ENCODE peak calls at places on chromosomes 2 and 18, in eight cellular contexts. One of them, this sample, is unnamed.

GRCh38 chr2:103121106-103121505 is 359.3 kb downstream of the TMEM182 start:
- DNase-seq in stimulated activated CD4-positive, alpha-beta T cell treated with anti-CD3 and anti-CD28 coated beads, Interleukin-4, amount 100 ng/mL, for 1 hour: no peak
- DNase-seq in T-cell: no peak
- DNase-seq in head of caudate nucleus: no peak
- DNase-seq in nephron progenitor cell: no peak
- DNase-seq in activated naive CD4-positive, alpha-beta T cell: no peak
- DNase-seq in NCI-H1694: no peak
- DNase-seq in activated effector memory CD4-positive, alpha-beta T cell treated with anti-CD3 and anti-CD28 coated beads, Interleukin-2, amount 50 U/mL, for 16 hours: no peak
- DNase-seq in this sample: no peak

GRCh38 chr18:12520442-12520992 is 112.8 kb downstream of the PRELID3A start:
- DNase-seq in activated effector memory CD4-positive, alpha-beta T cell treated with anti-CD3 and anti-CD28 coated beads, Interleukin-2, amount 50 U/mL, for 16 hours: no peak
- DNase-seq in head of caudate nucleus: no peak
- DNase-seq in T-cell: no peak
- DNase-seq in stimulated activated CD4-positive, alpha-beta T cell treated with anti-CD3 and anti-CD28 coated beads, Interleukin-4, amount 100 ng/mL, for 1 hour: no peak
- DNase-seq in NCI-H1694: peak
- DNase-seq in nephron progenitor cell: peak
- DNase-seq in activated naive CD4-positive, alpha-beta T cell: no peak
- DNase-seq in this sample: peak

GRCh38 chr2:189658281-189658680 is 3.0 kb upstream of the ASNSD1 start:
- DNase-seq in stimulated activated CD4-positive, alpha-beta T cell treated with anti-CD3 and anti-CD28 coated beads, Interleukin-4, amount 100 ng/mL, for 1 hour: no peak
- DNase-seq in activated effector memory CD4-positive, alpha-beta T cell treated with anti-CD3 and anti-CD28 coated beads, Interleukin-2, amount 50 U/mL, for 16 hours: no peak
- DNase-seq in nephron progenitor cell: no peak
- DNase-seq in T-cell: peak
- DNase-seq in activated naive CD4-positive, alpha-beta T cell: peak
- DNase-seq in head of caudate nucleus: no peak
- DNase-seq in NCI-H1694: no peak
- DNase-seq in this sample: no peak

GRCh38 chr2:124265641-124266040 is 240.6 kb downstream of the CNTNAP5 start:
- DNase-seq in head of caudate nucleus: no peak
- DNase-seq in T-cell: no peak
- DNase-seq in activated effector memory CD4-positive, alpha-beta T cell treated with anti-CD3 and anti-CD28 coated beads, Interleukin-2, amount 50 U/mL, for 16 hours: no peak
- DNase-seq in stimulated activated CD4-positive, alpha-beta T cell treated with anti-CD3 and anti-CD28 coated beads, Interleukin-4, amount 100 ng/mL, for 1 hour: no peak
- DNase-seq in activated naive CD4-positive, alpha-beta T cell: no peak
- DNase-seq in nephron progenitor cell: no peak
- DNase-seq in NCI-H1694: no peak
- DNase-seq in this sample: no peak

GRCh38 chr2:8827729-8828128 is 9.7 kb downstream of the KIDINS220 start:
- DNase-seq in NCI-H1694: no peak
- DNase-seq in T-cell: no peak
- DNase-seq in activated effector memory CD4-positive, alpha-beta T cell treated with anti-CD3 and anti-CD28 coated beads, Interleukin-2, amount 50 U/mL, for 16 hours: no peak
- DNase-seq in stimulated activated CD4-positive, alpha-beta T cell treated with anti-CD3 and anti-CD28 coated beads, Interleukin-4, amount 100 ng/mL, for 1 hour: no peak
- DNase-seq in activated naive CD4-positive, alpha-beta T cell: no peak
- DNase-seq in nephron progenitor cell: no peak
- DNase-seq in head of caudate nucleus: no peak
- DNase-seq in this sample: no peak

GRCh38 chr2:233209117-233209977 is 42.1 kb upstream of the ATG16L1 start:
- DNase-seq in T-cell: no peak
- DNase-seq in activated effector memory CD4-positive, alpha-beta T cell treated with anti-CD3 and anti-CD28 coated beads, Interleukin-2, amount 50 U/mL, for 16 hours: no peak
- DNase-seq in activated naive CD4-positive, alpha-beta T cell: no peak
- DNase-seq in nephron progenitor cell: no peak
- DNase-seq in NCI-H1694: no peak
- DNase-seq in stimulated activated CD4-positive, alpha-beta T cell treated with anti-CD3 and anti-CD28 coated beads, Interleukin-4, amount 100 ng/mL, for 1 hour: no peak
- DNase-seq in head of caudate nucleus: peak
- DNase-seq in this sample: no peak

GRCh38 chr18:69840445-69840844 is 107.2 kb downstream of the CD226 start:
- DNase-seq in head of caudate nucleus: no peak
- DNase-seq in activated naive CD4-positive, alpha-beta T cell: no peak
- DNase-seq in activated effector memory CD4-positive, alpha-beta T cell treated with anti-CD3 and anti-CD28 coated beads, Interleukin-2, amount 50 U/mL, for 16 hours: no peak
- DNase-seq in NCI-H1694: no peak
- DNase-seq in nephron progenitor cell: no peak
- DNase-seq in T-cell: no peak
- DNase-seq in stimulated activated CD4-positive, alpha-beta T cell treated with anti-CD3 and anti-CD28 coated beads, Interleukin-4, amount 100 ng/mL, for 1 hour: no peak
- DNase-seq in this sample: no peak

GRCh38 chr2:224449212-224450147 is 47.6 kb upstream of the FAM124B start:
- DNase-seq in nephron progenitor cell: no peak
- DNase-seq in head of caudate nucleus: no peak
- DNase-seq in NCI-H1694: peak
- DNase-seq in activated effector memory CD4-positive, alpha-beta T cell treated with anti-CD3 and anti-CD28 coated beads, Interleukin-2, amount 50 U/mL, for 16 hours: no peak
- DNase-seq in activated naive CD4-positive, alpha-beta T cell: no peak
- DNase-seq in stimulated activated CD4-positive, alpha-beta T cell treated with anti-CD3 and anti-CD28 coated beads, Interleukin-4, amount 100 ng/mL, for 1 hour: no peak
- DNase-seq in T-cell: no peak
- DNase-seq in this sample: no peak

GRCh38 chr18:75157851-75158250 is 51.1 kb downstream of the PTGR3 start:
- DNase-seq in activated naive CD4-positive, alpha-beta T cell: no peak
- DNase-seq in stimulated activated CD4-positive, alpha-beta T cell treated with anti-CD3 and anti-CD28 coated beads, Interleukin-4, amount 100 ng/mL, for 1 hour: no peak
- DNase-seq in nephron progenitor cell: no peak
- DNase-seq in T-cell: no peak
- DNase-seq in NCI-H1694: no peak
- DNase-seq in head of caudate nucleus: no peak
- DNase-seq in activated effector memory CD4-positive, alpha-beta T cell treated with anti-CD3 and anti-CD28 coated beads, Interleukin-2, amount 50 U/mL, for 16 hours: no peak
- DNase-seq in this sample: no peak

GRCh38 chr2:11622611-11623010 is 47.4 kb downstream of the NTSR2 start:
- DNase-seq in nephron progenitor cell: no peak
- DNase-seq in NCI-H1694: no peak
- DNase-seq in T-cell: no peak
- DNase-seq in activated naive CD4-positive, alpha-beta T cell: no peak
- DNase-seq in stimulated activated CD4-positive, alpha-beta T cell treated with anti-CD3 and anti-CD28 coated beads, Interleukin-4, amount 100 ng/mL, for 1 hour: no peak
- DNase-seq in head of caudate nucleus: no peak
- DNase-seq in activated effector memory CD4-positive, alpha-beta T cell treated with anti-CD3 and anti-CD28 coated beads, Interleukin-2, amount 50 U/mL, for 16 hours: no peak
- DNase-seq in this sample: no peak

GRCh38 chr2:206443735-206444527 is 599 bp downstream of the ADAM23 start:
- DNase-seq in head of caudate nucleus: peak
- DNase-seq in NCI-H1694: peak
- DNase-seq in T-cell: no peak
- DNase-seq in stimulated activated CD4-positive, alpha-beta T cell treated with anti-CD3 and anti-CD28 coated beads, Interleukin-4, amount 100 ng/mL, for 1 hour: peak
- DNase-seq in nephron progenitor cell: peak
- DNase-seq in activated effector memory CD4-positive, alpha-beta T cell treated with anti-CD3 and anti-CD28 coated beads, Interleukin-2, amount 50 U/mL, for 16 hours: peak
- DNase-seq in activated naive CD4-positive, alpha-beta T cell: no peak
- DNase-seq in this sample: no peak

GRCh38 chr18:8484951-8485350 is 124.3 kb upstream of the RAB12 start:
- DNase-seq in stimulated activated CD4-positive, alpha-beta T cell treated with anti-CD3 and anti-CD28 coated beads, Interleukin-4, amount 100 ng/mL, for 1 hour: no peak
- DNase-seq in NCI-H1694: no peak
- DNase-seq in head of caudate nucleus: no peak
- DNase-seq in T-cell: no peak
- DNase-seq in activated naive CD4-positive, alpha-beta T cell: no peak
- DNase-seq in activated effector memory CD4-positive, alpha-beta T cell treated with anti-CD3 and anti-CD28 coated beads, Interleukin-2, amount 50 U/mL, for 16 hours: no peak
- DNase-seq in nephron progenitor cell: no peak
- DNase-seq in this sample: no peak

GRCh38 chr2:71851094-71851755 is 296.4 kb downstream of the CYP26B1 start:
- DNase-seq in T-cell: no peak
- DNase-seq in activated naive CD4-positive, alpha-beta T cell: no peak
- DNase-seq in nephron progenitor cell: no peak
- DNase-seq in activated effector memory CD4-positive, alpha-beta T cell treated with anti-CD3 and anti-CD28 coated beads, Interleukin-2, amount 50 U/mL, for 16 hours: no peak
- DNase-seq in NCI-H1694: no peak
- DNase-seq in stimulated activated CD4-positive, alpha-beta T cell treated with anti-CD3 and anti-CD28 coated beads, Interleukin-4, amount 100 ng/mL, for 1 hour: no peak
- DNase-seq in head of caudate nucleus: no peak
- DNase-seq in this sample: no peak

GRCh38 chr18:7855051-7855450 is 287.9 kb downstream of the PTPRM start:
- DNase-seq in stimulated activated CD4-positive, alpha-beta T cell treated with anti-CD3 and anti-CD28 coated beads, Interleukin-4, amount 100 ng/mL, for 1 hour: no peak
- DNase-seq in activated naive CD4-positive, alpha-beta T cell: no peak
- DNase-seq in activated effector memory CD4-positive, alpha-beta T cell treated with anti-CD3 and anti-CD28 coated beads, Interleukin-2, amount 50 U/mL, for 16 hours: no peak
- DNase-seq in head of caudate nucleus: no peak
- DNase-seq in nephron progenitor cell: no peak
- DNase-seq in NCI-H1694: no peak
- DNase-seq in T-cell: no peak
- DNase-seq in this sample: no peak

GRCh38 chr18:76953186-76953982 is 131.0 kb downstream of the ZNF236 start:
- DNase-seq in activated effector memory CD4-positive, alpha-beta T cell treated with anti-CD3 and anti-CD28 coated beads, Interleukin-2, amount 50 U/mL, for 16 hours: no peak
- DNase-seq in T-cell: no peak
- DNase-seq in stimulated activated CD4-positive, alpha-beta T cell treated with anti-CD3 and anti-CD28 coated beads, Interleukin-4, amount 100 ng/mL, for 1 hour: no peak
- DNase-seq in activated naive CD4-positive, alpha-beta T cell: no peak
- DNase-seq in nephron progenitor cell: no peak
- DNase-seq in NCI-H1694: no peak
- DNase-seq in head of caudate nucleus: peak
- DNase-seq in this sample: no peak

GRCh38 chr2:36801088-36801487 is 104.6 kb downstream of the VIT start:
- DNase-seq in nephron progenitor cell: no peak
- DNase-seq in T-cell: no peak
- DNase-seq in head of caudate nucleus: no peak
- DNase-seq in stimulated activated CD4-positive, alpha-beta T cell treated with anti-CD3 and anti-CD28 coated beads, Interleukin-4, amount 100 ng/mL, for 1 hour: no peak
- DNase-seq in activated effector memory CD4-positive, alpha-beta T cell treated with anti-CD3 and anti-CD28 coated beads, Interleukin-2, amount 50 U/mL, for 16 hours: no peak
- DNase-seq in activated naive CD4-positive, alpha-beta T cell: no peak
- DNase-seq in NCI-H1694: no peak
- DNase-seq in this sample: no peak

GRCh38 chr2:171923206-171923605 is 945 bp downstream of the HAT1 start:
- DNase-seq in nephron progenitor cell: no peak
- DNase-seq in head of caudate nucleus: no peak
- DNase-seq in activated effector memory CD4-positive, alpha-beta T cell treated with anti-CD3 and anti-CD28 coated beads, Interleukin-2, amount 50 U/mL, for 16 hours: no peak
- DNase-seq in T-cell: no peak
- DNase-seq in activated naive CD4-positive, alpha-beta T cell: no peak
- DNase-seq in stimulated activated CD4-positive, alpha-beta T cell treated with anti-CD3 and anti-CD28 coated beads, Interleukin-4, amount 100 ng/mL, for 1 hour: no peak
- DNase-seq in NCI-H1694: peak
- DNase-seq in this sample: no peak

GRCh38 chr2:84865181-84865783 is 15.6 kb downstream of the TRABD2A start:
- DNase-seq in T-cell: no peak
- DNase-seq in head of caudate nucleus: no peak
- DNase-seq in stimulated activated CD4-positive, alpha-beta T cell treated with anti-CD3 and anti-CD28 coated beads, Interleukin-4, amount 100 ng/mL, for 1 hour: no peak
- DNase-seq in activated naive CD4-positive, alpha-beta T cell: no peak
- DNase-seq in activated effector memory CD4-positive, alpha-beta T cell treated with anti-CD3 and anti-CD28 coated beads, Interleukin-2, amount 50 U/mL, for 16 hours: peak
- DNase-seq in NCI-H1694: peak
- DNase-seq in nephron progenitor cell: no peak
- DNase-seq in this sample: no peak

GRCh38 chr2:39837856-39838453 is 58.9 kb upstream of the THUMPD2 start:
- DNase-seq in activated effector memory CD4-positive, alpha-beta T cell treated with anti-CD3 and anti-CD28 coated beads, Interleukin-2, amount 50 U/mL, for 16 hours: no peak
- DNase-seq in nephron progenitor cell: peak
- DNase-seq in stimulated activated CD4-positive, alpha-beta T cell treated with anti-CD3 and anti-CD28 coated beads, Interleukin-4, amount 100 ng/mL, for 1 hour: no peak
- DNase-seq in T-cell: no peak
- DNase-seq in NCI-H1694: no peak
- DNase-seq in head of caudate nucleus: no peak
- DNase-seq in activated naive CD4-positive, alpha-beta T cell: no peak
- DNase-seq in this sample: no peak

GRCh38 chr2:55885129-55885943 is 38.2 kb downstream of the EFEMP1 start:
- DNase-seq in NCI-H1694: no peak
- DNase-seq in activated naive CD4-positive, alpha-beta T cell: no peak
- DNase-seq in stimulated activated CD4-positive, alpha-beta T cell treated with anti-CD3 and anti-CD28 coated beads, Interleukin-4, amount 100 ng/mL, for 1 hour: no peak
- DNase-seq in activated effector memory CD4-positive, alpha-beta T cell treated with anti-CD3 and anti-CD28 coated beads, Interleukin-2, amount 50 U/mL, for 16 hours: no peak
- DNase-seq in T-cell: no peak
- DNase-seq in nephron progenitor cell: no peak
- DNase-seq in head of caudate nucleus: no peak
- DNase-seq in this sample: no peak

GRCh38 chr2:186903183-186903582 is 54.2 kb upstream of the ZSWIM2 start:
- DNase-seq in nephron progenitor cell: no peak
- DNase-seq in NCI-H1694: no peak
- DNase-seq in stimulated activated CD4-positive, alpha-beta T cell treated with anti-CD3 and anti-CD28 coated beads, Interleukin-4, amount 100 ng/mL, for 1 hour: no peak
- DNase-seq in activated effector memory CD4-positive, alpha-beta T cell treated with anti-CD3 and anti-CD28 coated beads, Interleukin-2, amount 50 U/mL, for 16 hours: no peak
- DNase-seq in activated naive CD4-positive, alpha-beta T cell: no peak
- DNase-seq in T-cell: no peak
- DNase-seq in head of caudate nucleus: no peak
- DNase-seq in this sample: no peak

GRCh38 chr2:45938649-45939511 is 287.4 kb downstream of the PRKCE start:
- DNase-seq in activated naive CD4-positive, alpha-beta T cell: no peak
- DNase-seq in T-cell: no peak
- DNase-seq in activated effector memory CD4-positive, alpha-beta T cell treated with anti-CD3 and anti-CD28 coated beads, Interleukin-2, amount 50 U/mL, for 16 hours: no peak
- DNase-seq in stimulated activated CD4-positive, alpha-beta T cell treated with anti-CD3 and anti-CD28 coated beads, Interleukin-4, amount 100 ng/mL, for 1 hour: no peak
- DNase-seq in head of caudate nucleus: no peak
- DNase-seq in NCI-H1694: no peak
- DNase-seq in nephron progenitor cell: peak
- DNase-seq in this sample: no peak

GRCh38 chr2:186307871-186308270 is 178.2 kb upstream of the ZC3H15 start:
- DNase-seq in nephron progenitor cell: no peak
- DNase-seq in activated naive CD4-positive, alpha-beta T cell: no peak
- DNase-seq in activated effector memory CD4-positive, alpha-beta T cell treated with anti-CD3 and anti-CD28 coated beads, Interleukin-2, amount 50 U/mL, for 16 hours: no peak
- DNase-seq in NCI-H1694: no peak
- DNase-seq in T-cell: no peak
- DNase-seq in stimulated activated CD4-positive, alpha-beta T cell treated with anti-CD3 and anti-CD28 coated beads, Interleukin-4, amount 100 ng/mL, for 1 hour: no peak
- DNase-seq in head of caudate nucleus: no peak
- DNase-seq in this sample: no peak

GRCh38 chr2:225797394-225797793 is 397.9 kb downstream of the NYAP2 start:
- DNase-seq in activated naive CD4-positive, alpha-beta T cell: no peak
- DNase-seq in head of caudate nucleus: no peak
- DNase-seq in NCI-H1694: no peak
- DNase-seq in nephron progenitor cell: no peak
- DNase-seq in activated effector memory CD4-positive, alpha-beta T cell treated with anti-CD3 and anti-CD28 coated beads, Interleukin-2, amount 50 U/mL, for 16 hours: no peak
- DNase-seq in T-cell: no peak
- DNase-seq in stimulated activated CD4-positive, alpha-beta T cell treated with anti-CD3 and anti-CD28 coated beads, Interleukin-4, amount 100 ng/mL, for 1 hour: no peak
- DNase-seq in this sample: no peak

GRCh38 chr2:239636808-239637207 is 236.0 kb upstream of the HDAC4 start:
- DNase-seq in stimulated activated CD4-positive, alpha-beta T cell treated with anti-CD3 and anti-CD28 coated beads, Interleukin-4, amount 100 ng/mL, for 1 hour: no peak
- DNase-seq in NCI-H1694: no peak
- DNase-seq in activated effector memory CD4-positive, alpha-beta T cell treated with anti-CD3 and anti-CD28 coated beads, Interleukin-2, amount 50 U/mL, for 16 hours: no peak
- DNase-seq in head of caudate nucleus: no peak
- DNase-seq in nephron progenitor cell: no peak
- DNase-seq in T-cell: no peak
- DNase-seq in activated naive CD4-positive, alpha-beta T cell: no peak
- DNase-seq in this sample: no peak

GRCh38 chr2:143241403-143242088 is 112.3 kb downstream of the ARHGAP15 start:
- DNase-seq in activated effector memory CD4-positive, alpha-beta T cell treated with anti-CD3 and anti-CD28 coated beads, Interleukin-2, amount 50 U/mL, for 16 hours: no peak
- DNase-seq in activated naive CD4-positive, alpha-beta T cell: no peak
- DNase-seq in nephron progenitor cell: no peak
- DNase-seq in T-cell: no peak
- DNase-seq in head of caudate nucleus: no peak
- DNase-seq in stimulated activated CD4-positive, alpha-beta T cell treated with anti-CD3 and anti-CD28 coated beads, Interleukin-4, amount 100 ng/mL, for 1 hour: no peak
- DNase-seq in NCI-H1694: no peak
- DNase-seq in this sample: no peak

GRCh38 chr2:83730258-83730657 is 728.8 kb downstream of the SUCLG1 start:
- DNase-seq in head of caudate nucleus: no peak
- DNase-seq in activated naive CD4-positive, alpha-beta T cell: no peak
- DNase-seq in nephron progenitor cell: no peak
- DNase-seq in T-cell: no peak
- DNase-seq in NCI-H1694: no peak
- DNase-seq in stimulated activated CD4-positive, alpha-beta T cell treated with anti-CD3 and anti-CD28 coated beads, Interleukin-4, amount 100 ng/mL, for 1 hour: no peak
- DNase-seq in activated effector memory CD4-positive, alpha-beta T cell treated with anti-CD3 and anti-CD28 coated beads, Interleukin-2, amount 50 U/mL, for 16 hours: no peak
- DNase-seq in this sample: no peak